ENCODE peak calls at places on chromosomes 4 and X, in four cellular contexts. S is Right ventricle myocardium inferior, T is NCI-H1436, V is progenitor cell of endocrine pancreas. G is an unnamed sample.

GRCh38 chr4:185809517-185810071 is 2.4 kb downstream of the SORBS2 start:
- DNase-seq in S (no peak), T (no peak), V (no peak), G (no peak)

GRCh38 chrX:149145845-149146285 is 359.2 kb downstream of the IDS start:
- DNase-seq in S (no peak), T (no peak), V (no peak), G (no peak)

GRCh38 chr4:7904108-7904516 is 35.5 kb downstream of the AFAP1 start:
- DNase-seq in T (no peak), V (no peak), S (no peak), G (no peak)

GRCh38 chr4:92064574-92064973 is 239.2 kb upstream of the GRID2 start:
- DNase-seq in S (no peak), V (no peak), T (no peak), G (no peak)

GRCh38 chrX:43958529-43958928 is 14.7 kb downstream of the NDP start:
- DNase-seq in S (no peak), V (no peak), T (peak; percentile 59), G (peak; percentile 79)

GRCh38 chr4:128308986-128309385 is 21.4 kb upstream of the PGRMC2 start:
- DNase-seq in T (no peak), S (no peak), V (no peak), G (no peak)

GRCh38 chr4:108941914-108942379 is 179.1 kb upstream of the ETNPPL start:
- DNase-seq in T (no peak), V (no peak), S (no peak), G (no peak)

GRCh38 chrX:25860322-25860721 is 277.8 kb upstream of the MAGEB18 start:
- DNase-seq in T (no peak), S (no peak), V (no peak), G (no peak)

GRCh38 chr4:150072906-150073714 is 5.1 kb upstream of the DCLK2 start:
- DNase-seq in V (no peak), T (no peak), S (no peak), G (no peak)

G was measured in NCI-H69.